ENCODE peak calls at places on chromosomes 3 and 15, in eight cellular contexts. One of them, this sample, is unnamed.

GRCh38 chr15:89167267-89168176 is 53.9 kb downstream of the RLBP1 start:
- DNase-seq in AG04450: no peak
- DNase-seq in upper lobe of right lung: no peak
- DNase-seq in AG10803: peak; percentile 33
- DNase-seq in psoas muscle: peak; percentile 46
- DNase-seq in ovary: no peak
- DNase-seq in kidney: no peak
- DNase-seq in neural crest cell: no peak
- DNase-seq in this sample: no peak

GRCh38 chr3:66400381-66401156 is 100.3 kb downstream of the LRIG1 start:
- DNase-seq in AG04450: no peak
- DNase-seq in AG10803: no peak
- DNase-seq in neural crest cell: peak; percentile 59
- DNase-seq in psoas muscle: no peak
- DNase-seq in kidney: no peak
- DNase-seq in ovary: no peak
- DNase-seq in upper lobe of right lung: no peak
- DNase-seq in this sample: no peak

GRCh38 chr15:66294157-66294931 is 976 bp downstream of the DIS3L start:
- DNase-seq in psoas muscle: no peak
- DNase-seq in kidney: no peak
- DNase-seq in ovary: no peak
- DNase-seq in AG10803: peak; percentile 92
- DNase-seq in AG04450: peak; percentile 24
- DNase-seq in neural crest cell: no peak
- DNase-seq in upper lobe of right lung: no peak
- DNase-seq in this sample: no peak

GRCh38 chr15:88535100-88535499 is 11.4 kb downstream of the DET1 start:
- DNase-seq in ovary: no peak
- DNase-seq in AG04450: no peak
- DNase-seq in upper lobe of right lung: no peak
- DNase-seq in psoas muscle: no peak
- DNase-seq in AG10803: no peak
- DNase-seq in neural crest cell: no peak
- DNase-seq in kidney: no peak
- DNase-seq in this sample: no peak

GRCh38 chr3:42655980-42656679 is 2.6 kb downstream of the ZBTB47 start:
- DNase-seq in ovary: peak; percentile 31
- DNase-seq in upper lobe of right lung: no peak
- DNase-seq in neural crest cell: no peak
- DNase-seq in kidney: peak; percentile 61
- DNase-seq in psoas muscle: peak; percentile 58
- DNase-seq in AG10803: peak; percentile 55
- DNase-seq in AG04450: no peak
- DNase-seq in this sample: no peak

GRCh38 chr15:88912500-88912921 is 668 bp downstream of the MFGE8 start:
- DNase-seq in AG04450: no peak
- DNase-seq in neural crest cell: peak; percentile 19
- DNase-seq in kidney: peak; percentile 83
- DNase-seq in ovary: peak; percentile 67
- DNase-seq in upper lobe of right lung: no peak
- DNase-seq in psoas muscle: peak; percentile 56
- DNase-seq in AG10803: no peak
- DNase-seq in this sample: peak; percentile 34

GRCh38 chr3:183548262-183548769 is 7.2 kb downstream of the KLHL6 start:
- DNase-seq in ovary: no peak
- DNase-seq in psoas muscle: no peak
- DNase-seq in neural crest cell: no peak
- DNase-seq in AG10803: peak; percentile 57
- DNase-seq in kidney: no peak
- DNase-seq in upper lobe of right lung: no peak
- DNase-seq in AG04450: peak; percentile 7
- DNase-seq in this sample: peak; percentile 19

GRCh38 chr3:16912400-16913263 is 27.9 kb downstream of the PLCL2 start:
- DNase-seq in AG10803: no peak
- DNase-seq in AG04450: no peak
- DNase-seq in ovary: no peak
- DNase-seq in kidney: no peak
- DNase-seq in neural crest cell: no peak
- DNase-seq in upper lobe of right lung: no peak
- DNase-seq in psoas muscle: no peak
- DNase-seq in this sample: no peak

GRCh38 chr3:42653560-42654330 is at the start of gene ZBTB47:
- DNase-seq in psoas muscle: peak; percentile 79
- DNase-seq in AG10803: peak; percentile 48
- DNase-seq in neural crest cell: no peak
- DNase-seq in kidney: peak; percentile 91
- DNase-seq in AG04450: no peak
- DNase-seq in ovary: peak; percentile 66
- DNase-seq in upper lobe of right lung: peak; percentile 88
- DNase-seq in this sample: peak; percentile 55

GRCh38 chr3:632571-633170 is 436.1 kb downstream of the CHL1 start:
- DNase-seq in ovary: no peak
- DNase-seq in AG04450: no peak
- DNase-seq in kidney: no peak
- DNase-seq in AG10803: peak; percentile 12
- DNase-seq in psoas muscle: no peak
- DNase-seq in neural crest cell: peak; percentile 72
- DNase-seq in upper lobe of right lung: no peak
- DNase-seq in this sample: peak; percentile 4

GRCh38 chr15:90300988-90301715 is 35.7 kb downstream of the NGRN start:
- DNase-seq in AG10803: peak; percentile 26
- DNase-seq in neural crest cell: peak; percentile 73
- DNase-seq in ovary: peak; percentile 49
- DNase-seq in kidney: peak; percentile 89
- DNase-seq in AG04450: no peak
- DNase-seq in psoas muscle: peak; percentile 54
- DNase-seq in upper lobe of right lung: peak; percentile 81
- DNase-seq in this sample: peak; percentile 77

GRCh38 chr3:126770096-126770495 is 66.1 kb downstream of the CHCHD6 start:
- DNase-seq in ovary: no peak
- DNase-seq in psoas muscle: no peak
- DNase-seq in neural crest cell: no peak
- DNase-seq in upper lobe of right lung: no peak
- DNase-seq in AG10803: no peak
- DNase-seq in AG04450: no peak
- DNase-seq in kidney: no peak
- DNase-seq in this sample: no peak
- TF ChIP-seq CTCF in ovary: no peak
- TF ChIP-seq CTCF in psoas muscle: no peak
- TF ChIP-seq CTCF in neural crest cell: no peak
- TF ChIP-seq CTCF in upper lobe of right lung: no peak
- TF ChIP-seq CTCF in AG10803: no peak
- TF ChIP-seq CTCF in AG04450: no peak
- TF ChIP-seq CTCF in kidney: no peak
- TF ChIP-seq CTCF in this sample: no peak

DNA sequence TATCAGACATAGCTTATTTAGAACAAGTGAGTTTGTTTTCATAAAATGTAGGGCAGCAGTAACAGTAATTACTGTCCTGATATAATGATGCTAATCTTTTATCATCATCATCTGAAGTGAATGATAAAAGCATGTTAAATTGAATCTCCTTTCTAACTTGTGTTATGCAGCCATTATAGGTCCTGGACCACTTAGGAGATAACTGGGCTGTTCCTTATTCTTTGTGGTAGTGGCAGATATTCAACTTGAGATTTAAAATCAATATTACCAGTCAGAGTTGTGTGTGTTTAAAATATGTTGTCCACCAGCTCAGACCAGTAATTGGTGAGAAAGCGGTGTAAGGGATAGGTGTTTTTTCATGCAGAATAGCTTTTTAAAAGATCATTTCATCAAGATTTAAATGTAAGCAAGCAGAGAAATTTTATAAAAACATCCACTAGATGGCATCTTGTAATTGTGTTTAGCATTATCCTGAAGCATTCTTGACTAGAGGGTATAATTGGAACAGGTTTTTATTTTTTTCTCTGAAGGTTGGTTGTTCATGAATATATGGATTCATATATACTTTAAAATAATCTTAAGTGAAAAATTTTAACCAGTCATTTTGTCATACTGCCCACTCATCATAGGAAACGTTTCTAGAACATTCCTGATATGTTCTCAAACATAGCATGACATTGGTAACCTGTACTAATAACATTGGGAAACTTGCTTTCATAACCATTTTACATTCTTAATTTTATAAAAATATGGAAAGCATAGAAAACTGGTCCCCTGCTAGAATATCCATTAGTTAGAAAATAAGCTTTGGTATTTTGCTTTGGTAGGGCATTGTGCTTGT is 153.9 kb downstream of the BBX start:
- DNase-seq in upper lobe of right lung: no peak
- DNase-seq in ovary: no peak
- DNase-seq in neural crest cell: no peak
- DNase-seq in AG04450: no peak
- DNase-seq in psoas muscle: no peak
- DNase-seq in kidney: no peak
- DNase-seq in AG10803: peak; percentile 35
- DNase-seq in this sample: no peak
- TF ChIP-seq CTCF in upper lobe of right lung: peak; percentile 60
- TF ChIP-seq CTCF in ovary: peak; percentile 27
- TF ChIP-seq CTCF in neural crest cell: peak; percentile 77
- TF ChIP-seq CTCF in AG04450: peak; percentile 56
- TF ChIP-seq CTCF in psoas muscle: peak; percentile 65
- TF ChIP-seq CTCF in kidney: peak; percentile 27
- TF ChIP-seq CTCF in AG10803: peak; percentile 63
- TF ChIP-seq CTCF in this sample: peak; percentile 60

GRCh38 chr15:39896837-39897236 is 23.2 kb downstream of the GPR176 start:
- DNase-seq in neural crest cell: no peak
- DNase-seq in kidney: no peak
- DNase-seq in AG04450: no peak
- DNase-seq in psoas muscle: no peak
- DNase-seq in AG10803: peak; percentile 82
- DNase-seq in ovary: no peak
- DNase-seq in upper lobe of right lung: no peak
- DNase-seq in this sample: no peak
- TF ChIP-seq CTCF in neural crest cell: no peak
- TF ChIP-seq CTCF in kidney: no peak
- TF ChIP-seq CTCF in AG04450: no peak
- TF ChIP-seq CTCF in psoas muscle: no peak
- TF ChIP-seq CTCF in AG10803: no peak
- TF ChIP-seq CTCF in ovary: no peak
- TF ChIP-seq CTCF in upper lobe of right lung: no peak
- TF ChIP-seq CTCF in this sample: no peak

GRCh38 chr3:61853912-61854311 is 292.5 kb downstream of the PTPRG start:
- DNase-seq in upper lobe of right lung: no peak
- DNase-seq in AG10803: peak; percentile 46
- DNase-seq in neural crest cell: no peak
- DNase-seq in AG04450: no peak
- DNase-seq in kidney: no peak
- DNase-seq in ovary: no peak
- DNase-seq in psoas muscle: no peak
- DNase-seq in this sample: no peak

GRCh38 chr3:61857297-61857696 is 295.9 kb downstream of the PTPRG start:
- DNase-seq in upper lobe of right lung: no peak
- DNase-seq in AG04450: no peak
- DNase-seq in AG10803: no peak
- DNase-seq in kidney: no peak
- DNase-seq in neural crest cell: no peak
- DNase-seq in psoas muscle: no peak
- DNase-seq in ovary: no peak
- DNase-seq in this sample: no peak

GRCh38 chr3:61861410-61861809 is 300.0 kb downstream of the PTPRG start:
- DNase-seq in neural crest cell: no peak
- DNase-seq in kidney: no peak
- DNase-seq in upper lobe of right lung: no peak
- DNase-seq in AG10803: no peak
- DNase-seq in AG04450: no peak
- DNase-seq in ovary: no peak
- DNase-seq in psoas muscle: no peak
- DNase-seq in this sample: no peak

GRCh38 chr3:61855211-61855610 is 293.8 kb downstream of the PTPRG start:
- DNase-seq in psoas muscle: no peak
- DNase-seq in AG04450: no peak
- DNase-seq in kidney: no peak
- DNase-seq in AG10803: peak; percentile 63
- DNase-seq in neural crest cell: no peak
- DNase-seq in upper lobe of right lung: no peak
- DNase-seq in ovary: no peak
- DNase-seq in this sample: no peak

GRCh38 chr3:61858054-61858453 is 296.7 kb downstream of the PTPRG start:
- DNase-seq in AG10803: peak; percentile 51
- DNase-seq in kidney: no peak
- DNase-seq in ovary: no peak
- DNase-seq in psoas muscle: no peak
- DNase-seq in neural crest cell: no peak
- DNase-seq in upper lobe of right lung: no peak
- DNase-seq in AG04450: no peak
- DNase-seq in this sample: no peak
- TF ChIP-seq CTCF in AG10803: peak; percentile 67
- TF ChIP-seq CTCF in kidney: peak; percentile 55
- TF ChIP-seq CTCF in ovary: no peak
- TF ChIP-seq CTCF in psoas muscle: peak; percentile 68
- TF ChIP-seq CTCF in neural crest cell: peak; percentile 57
- TF ChIP-seq CTCF in upper lobe of right lung: peak; percentile 55
- TF ChIP-seq CTCF in AG04450: peak; percentile 57
- TF ChIP-seq CTCF in this sample: no peak

GRCh38 chr3:50365080-50365841 is 5.9 kb upstream of the TMEM115 start:
- DNase-seq in kidney: peak; percentile 96
- DNase-seq in upper lobe of right lung: peak; percentile 89
- DNase-seq in ovary: peak; percentile 92
- DNase-seq in AG10803: peak; percentile 45
- DNase-seq in psoas muscle: peak; percentile 79
- DNase-seq in neural crest cell: peak; percentile 73
- DNase-seq in AG04450: peak; percentile 20
- DNase-seq in this sample: peak; percentile 74
- TF ChIP-seq CTCF in kidney: no peak
- TF ChIP-seq CTCF in upper lobe of right lung: no peak
- TF ChIP-seq CTCF in ovary: no peak
- TF ChIP-seq CTCF in AG10803: no peak
- TF ChIP-seq CTCF in psoas muscle: no peak
- TF ChIP-seq CTCF in neural crest cell: no peak
- TF ChIP-seq CTCF in AG04450: no peak
- TF ChIP-seq CTCF in this sample: no peak

GRCh38 chr3:103992469-103992868 is 1374.2 kb upstream of the ALCAM start:
- DNase-seq in AG10803: no peak
- DNase-seq in upper lobe of right lung: no peak
- DNase-seq in ovary: no peak
- DNase-seq in psoas muscle: no peak
- DNase-seq in AG04450: no peak
- DNase-seq in neural crest cell: no peak
- DNase-seq in kidney: no peak
- DNase-seq in this sample: no peak
- TF ChIP-seq CTCF in AG10803: no peak
- TF ChIP-seq CTCF in upper lobe of right lung: no peak
- TF ChIP-seq CTCF in ovary: no peak
- TF ChIP-seq CTCF in psoas muscle: no peak
- TF ChIP-seq CTCF in AG04450: no peak
- TF ChIP-seq CTCF in neural crest cell: no peak
- TF ChIP-seq CTCF in kidney: no peak
- TF ChIP-seq CTCF in this sample: no peak

DNA sequence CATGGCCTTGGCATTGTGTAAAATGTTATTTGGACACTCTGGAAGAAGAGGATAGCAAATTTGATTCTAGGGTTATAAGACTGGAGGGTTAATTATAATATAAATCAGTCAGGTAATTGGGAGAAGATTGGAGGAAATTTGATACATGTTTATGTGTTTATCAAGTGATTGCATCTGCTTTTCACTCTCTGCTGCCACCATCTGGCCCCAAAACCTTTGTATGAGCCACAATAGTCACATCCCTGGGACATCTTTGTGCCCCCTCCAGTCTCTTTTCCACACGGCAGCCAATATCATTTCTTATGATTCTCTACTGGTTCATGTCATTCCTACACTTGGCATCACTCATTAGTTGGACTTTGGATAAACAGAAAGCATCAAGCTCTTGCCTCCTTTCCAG is 602.2 kb upstream of the SUCLG2 start:
- DNase-seq in neural crest cell: no peak
- DNase-seq in psoas muscle: no peak
- DNase-seq in upper lobe of right lung: no peak
- DNase-seq in AG10803: no peak
- DNase-seq in AG04450: no peak
- DNase-seq in ovary: no peak
- DNase-seq in kidney: no peak
- DNase-seq in this sample: peak; percentile 9
- TF ChIP-seq CTCF in neural crest cell: peak; percentile 56
- TF ChIP-seq CTCF in psoas muscle: no peak
- TF ChIP-seq CTCF in upper lobe of right lung: peak; percentile 18
- TF ChIP-seq CTCF in AG10803: no peak
- TF ChIP-seq CTCF in AG04450: no peak
- TF ChIP-seq CTCF in ovary: no peak
- TF ChIP-seq CTCF in kidney: peak; percentile 20
- TF ChIP-seq CTCF in this sample: no peak